ENCODE peak calls at places on chromosome X, in nine cellular contexts. Y, Z, N, U, I, J, B, Q and D are unnamed samples.

GRCh38 chrX:141176586-141177451 is at the start of gene LDOC1:
- DNase-seq in Y (peak), Z (peak), N (peak), U (peak), I (peak), J (no peak), B (peak), Q (peak), D (peak)

GRCh38 chrX:17459008-17459407 is 84.0 kb downstream of the NHS start:
- DNase-seq in Y (no peak), Z (peak), N (no peak), U (no peak), I (no peak), J (no peak), B (no peak), Q (peak), D (no peak)

GRCh38 chrX:20418379-20418778 is 151.7 kb upstream of the RPS6KA3 start:
- DNase-seq in Y (no peak), Z (no peak), N (no peak), U (no peak), I (peak), J (peak), B (no peak), Q (no peak), D (no peak)

GRCh38 chrX:23659339-23659738 is 8.0 kb upstream of the PRDX4 start:
- DNase-seq in Y (no peak), Z (no peak), N (no peak), U (no peak), I (no peak), J (no peak), B (no peak), Q (no peak), D (no peak)

GRCh38 chrX:136376713-136377112 is 76.0 kb downstream of the ADGRG4 start:
- DNase-seq in Y (no peak), Z (no peak), N (no peak), U (no peak), I (no peak), J (no peak), B (no peak), Q (no peak), D (no peak)

GRCh38 chrX:65196758-65197371 is 220.6 kb upstream of the ZC4H2 start:
- DNase-seq in Y (no peak), Z (no peak), N (peak), U (peak), I (peak), J (no peak), B (no peak), Q (no peak), D (peak)

GRCh38 chrX:8907678-8908077 is 106.5 kb upstream of the FAM9A start:
- DNase-seq in Y (no peak), Z (no peak), N (no peak), U (no peak), I (no peak), J (no peak), B (no peak), Q (no peak), D (no peak)

GRCh38 chrX:66200855-66201795 is 37.1 kb downstream of the HEPH start:
- DNase-seq in Y (no peak), Z (peak), N (no peak), U (peak), I (no peak), J (peak), B (no peak), Q (no peak), D (no peak)

GRCh38 chrX:1305411-1305810 is 31.2 kb upstream of the IL3RA start:
- DNase-seq in Y (no peak), Z (no peak), N (no peak), U (no peak), I (no peak), J (no peak), B (no peak), Q (no peak), D (no peak)

GRCh38 chrX:107483976-107484726 is 34.7 kb downstream of the FRMPD3 start:
- DNase-seq in Y (peak), Z (peak), N (no peak), U (no peak), I (no peak), J (no peak), B (no peak), Q (no peak), D (no peak)

GRCh38 chrX:119758682-119759332 is 419 bp downstream of the SOWAHD start:
- DNase-seq in Y (peak), Z (no peak), N (no peak), U (no peak), I (no peak), J (no peak), B (peak), Q (no peak), D (no peak)

GRCh38 chrX:1093112-1093511 is 119.3 kb downstream of the CRLF2 start:
- DNase-seq in Y (no peak), Z (no peak), N (no peak), U (no peak), I (no peak), J (no peak), B (peak), Q (no peak), D (no peak)

GRCh38 chrX:81336455-81337144 is 134.7 kb downstream of the SH3BGRL start:
- DNase-seq in Y (no peak), Z (no peak), N (no peak), U (no peak), I (no peak), J (no peak), B (no peak), Q (no peak), D (no peak)